ENCODE peak calls at places on chromosomes 2 and 18, in eight cellular contexts. M, Y, G, Z, H, E, P and U are unnamed samples.

GRCh38 chr2:218362606-218363005 is 5.9 kb downstream of the CATIP start:
- DNase-seq in G (no peak), Y (no peak), Z (no peak), E (no peak), H (no peak), M (no peak), P (no peak), U (no peak)

GRCh38 chr2:141557329-141558098 is 573.3 kb downstream of the LRP1B start:
- DNase-seq in G (peak; percentile 51), Z (no peak), M (no peak), E (no peak), H (peak; percentile 90), P (no peak), Y (no peak), U (no peak)

GRCh38 chr18:45780568-45780967 is 44.9 kb upstream of the SIGLEC15 start:
- DNase-seq in G (no peak), H (no peak), P (no peak), M (no peak), Y (no peak), Z (no peak), E (no peak), U (no peak)

GRCh38 chr2:26642437-26642836 is 1.3 kb upstream of the CIB4 start:
- DNase-seq in H (no peak), M (no peak), Y (no peak), Z (no peak), E (no peak), G (no peak), P (no peak), U (no peak)

GRCh38 chr2:119264781-119265692 is 41.4 kb downstream of the STEAP3 start:
- DNase-seq in Z (peak; percentile 43), P (peak; percentile 24), Y (no peak), E (peak; percentile 79), G (no peak), M (peak; percentile 71), H (peak; percentile 36), U (peak; percentile 81)

GRCh38 chr2:44118257-44118656 is 50.4 kb upstream of the PPM1B start:
- DNase-seq in P (no peak), H (peak; percentile 6), E (no peak), G (no peak), Z (no peak), M (no peak), Y (no peak), U (no peak)

GRCh38 chr2:100036793-100037192 is 105.6 kb downstream of the AFF3 start:
- DNase-seq in Z (no peak), E (no peak), G (no peak), H (no peak), Y (no peak), P (no peak), M (no peak), U (no peak)

GRCh38 chr18:40624959-40625358 is 1330.1 kb upstream of the PIK3C3 start:
- DNase-seq in Y (no peak), G (no peak), M (no peak), Z (no peak), P (no peak), H (no peak), E (no peak), U (no peak)

GRCh38 chr2:192190474-192190873 is 4.3 kb downstream of the TMEFF2 start:
- DNase-seq in Z (no peak), E (peak; percentile 19), H (peak; percentile 45), Y (no peak), P (peak; percentile 10), G (no peak), M (no peak), U (no peak)

GRCh38 chr18:13543144-13543543 is 183.2 kb downstream of the FAM210A start:
- DNase-seq in Y (no peak), Z (no peak), H (no peak), M (no peak), P (no peak), G (no peak), E (no peak), U (no peak)

GRCh38 chr2:225293638-225294037 is 105.9 kb upstream of the NYAP2 start:
- DNase-seq in H (no peak), E (no peak), M (no peak), P (no peak), G (no peak), Y (no peak), Z (no peak), U (no peak)

GRCh38 chr2:222993920-222994650 is 57.9 kb upstream of the KCNE4 start:
- DNase-seq in G (peak; percentile 94), H (peak; percentile 99), Y (peak; percentile 86), P (no peak), Z (no peak), M (no peak), E (no peak), U (no peak)

GRCh38 chr18:475202-475624 is 25.3 kb downstream of the COLEC12 start:
- DNase-seq in Y (no peak), Z (no peak), G (no peak), P (no peak), M (peak; percentile 48), H (peak; percentile 95), E (no peak), U (no peak)

GRCh38 chr2:109318150-109318948 is 189.3 kb downstream of the SH3RF3 start:
- DNase-seq in H (peak; percentile 95), E (no peak), Y (peak; percentile 76), P (no peak), G (peak; percentile 89), M (no peak), Z (no peak), U (no peak)

GRCh38 chr18:24465491-24465890 is 5.1 kb downstream of the HRH4 start:
- DNase-seq in P (no peak), Y (no peak), E (no peak), H (no peak), Z (no peak), G (no peak), M (no peak), U (no peak)

GRCh38 chr2:240922982-240923537 is 16.9 kb downstream of the CROCC2 start:
- DNase-seq in E (no peak), Z (no peak), M (peak; percentile 11), Y (peak; percentile 4), G (no peak), H (no peak), P (no peak), U (no peak)

GRCh38 chr18:34592961-34593382 is 117.1 kb upstream of the DTNA start:
- DNase-seq in E (no peak), Z (peak; percentile 12), M (peak; percentile 43), P (no peak), Y (peak; percentile 7), H (peak; percentile 51), G (no peak), U (no peak)

GRCh38 chr2:150526827-150527226 is 39.4 kb upstream of the RND3 start:
- DNase-seq in Y (no peak), M (no peak), Z (no peak), P (peak; percentile 72), H (peak; percentile 96), E (no peak), G (peak; percentile 92), U (no peak)

GRCh38 chr2:105744091-105744908 is 412 bp upstream of the NCK2 start:
- DNase-seq in Y (peak; percentile 12), E (peak; percentile 96), H (peak; percentile 54), P (no peak), M (peak; percentile 33), Z (peak; percentile 53), G (no peak), U (peak; percentile 91)

GRCh38 chr18:13301691-13302469 is 83.3 kb downstream of the LDLRAD4 start:
- DNase-seq in M (no peak), G (no peak), H (peak; percentile 25), P (no peak), Y (no peak), E (no peak), Z (no peak), U (no peak)

GRCh38 chr2:168336786-168337388 is 89.5 kb upstream of the STK39 start:
- DNase-seq in H (no peak), G (no peak), Y (no peak), E (peak; percentile 12), M (peak; percentile 74), Z (no peak), P (peak; percentile 87), U (peak; percentile 27)

GRCh38 chr2:24643051-24643450 is 150.1 kb downstream of the PTRHD1 start:
- DNase-seq in P (no peak), Z (no peak), H (no peak), Y (no peak), G (no peak), M (no peak), E (no peak), U (no peak)

GRCh38 chr2:26344581-26345283 is 1.2 kb upstream of the SELENOI start:
- DNase-seq in M (peak; percentile 36), Y (no peak), E (no peak), Z (no peak), G (no peak), P (peak; percentile 73), H (no peak), U (no peak)

GRCh38 chr2:216877085-216877484 is 17.2 kb upstream of the TNP1 start:
- DNase-seq in H (no peak), M (no peak), Z (no peak), G (no peak), P (peak; percentile 4), Y (no peak), E (no peak), U (no peak)
- TF ChIP-seq CTCF in H (no peak), M (no peak), Z (no peak), G (peak; percentile 12), P (peak; percentile 40), Y (no peak), E (no peak), U (no peak)

GRCh38 chr2:190447766-190448165 is 39.6 kb downstream of the MFSD6 start:
- DNase-seq in E (no peak), H (no peak), P (no peak), Z (no peak), M (no peak), Y (no peak), G (no peak), U (no peak)
- TF ChIP-seq CTCF in E (no peak), H (no peak), P (no peak), Z (no peak), M (no peak), Y (no peak), G (no peak), U (no peak)

GRCh38 chr2:176445831-176446433 is 176.7 kb downstream of the MTX2 start:
- DNase-seq in G (peak; percentile 39), H (peak; percentile 63), E (no peak), Y (no peak), M (no peak), P (no peak), Z (no peak), U (no peak)
- TF ChIP-seq CTCF in G (no peak), H (no peak), E (no peak), Y (no peak), M (no peak), P (no peak), Z (no peak), U (no peak)

GRCh38 chr18:63022429-63023022 is 297.0 kb downstream of the BCL2 start:
- DNase-seq in P (no peak), G (no peak), M (peak; percentile 83), Y (no peak), E (no peak), H (no peak), Z (no peak), U (no peak)
- TF ChIP-seq CTCF in P (peak; percentile 73), G (peak; percentile 45), M (peak; percentile 94), Y (no peak), E (peak; percentile 19), H (peak; percentile 19), Z (peak; percentile 64), U (no peak)